ENCODE peak calls at places on chromosomes 12 and 14, in seven cellular contexts. One of them, this sample, is unnamed.

GRCh38 chr14:68386950-68387779 is 405.7 kb downstream of the ZFP36L1 start:
- DNase-seq in heart right ventricle: no peak
- DNase-seq in breast epithelium: no peak
- DNase-seq in A549: no peak
- DNase-seq in SK-N-SH: peak
- DNase-seq in uterus: no peak
- DNase-seq in HCT116: no peak
- DNase-seq in this sample: no peak

GRCh38 chr12:77742631-77743030 is 88.1 kb upstream of the NAV3 start:
- DNase-seq in breast epithelium: no peak
- DNase-seq in heart right ventricle: no peak
- DNase-seq in uterus: no peak
- DNase-seq in HCT116: no peak
- DNase-seq in SK-N-SH: no peak
- DNase-seq in A549: peak
- DNase-seq in this sample: no peak

GRCh38 chr14:22505751-22506710 is 83.0 kb downstream of the DAD1 start:
- DNase-seq in breast epithelium: no peak
- DNase-seq in A549: no peak
- DNase-seq in SK-N-SH: no peak
- DNase-seq in heart right ventricle: no peak
- DNase-seq in HCT116: no peak
- DNase-seq in uterus: no peak
- DNase-seq in this sample: no peak

GRCh38 chr12:89427508-89428156 is 75.3 kb upstream of the DUSP6 start:
- DNase-seq in HCT116: no peak
- DNase-seq in heart right ventricle: no peak
- DNase-seq in breast epithelium: no peak
- DNase-seq in A549: no peak
- DNase-seq in uterus: no peak
- DNase-seq in SK-N-SH: no peak
- DNase-seq in this sample: no peak

GRCh38 chr12:93467351-93468007 is at the start of gene MRPL42:
- DNase-seq in heart right ventricle: peak
- DNase-seq in SK-N-SH: peak
- DNase-seq in breast epithelium: peak
- DNase-seq in A549: peak
- DNase-seq in HCT116: peak
- DNase-seq in uterus: peak
- DNase-seq in this sample: peak

GRCh38 chr12:101298426-101298825 is 18.5 kb downstream of the UTP20 start:
- DNase-seq in breast epithelium: no peak
- DNase-seq in HCT116: no peak
- DNase-seq in uterus: no peak
- DNase-seq in SK-N-SH: no peak
- DNase-seq in A549: peak
- DNase-seq in heart right ventricle: no peak
- DNase-seq in this sample: no peak

GRCh38 chr12:96210376-96211055 is 16.3 kb downstream of the ELK3 start:
- DNase-seq in HCT116: no peak
- DNase-seq in SK-N-SH: no peak
- DNase-seq in uterus: no peak
- DNase-seq in A549: no peak
- DNase-seq in breast epithelium: peak
- DNase-seq in heart right ventricle: no peak
- DNase-seq in this sample: no peak

GRCh38 chr14:33950320-33951182 is at the start of gene EGLN3:
- DNase-seq in heart right ventricle: peak
- DNase-seq in uterus: peak
- DNase-seq in SK-N-SH: peak
- DNase-seq in HCT116: peak
- DNase-seq in breast epithelium: peak
- DNase-seq in A549: peak
- DNase-seq in this sample: peak

GRCh38 chr12:103966736-103967135 is 1.1 kb downstream of the TDG start:
- DNase-seq in SK-N-SH: no peak
- DNase-seq in uterus: no peak
- DNase-seq in HCT116: no peak
- DNase-seq in heart right ventricle: no peak
- DNase-seq in A549: no peak
- DNase-seq in breast epithelium: no peak
- DNase-seq in this sample: no peak

GRCh38 chr14:104086661-104087461 is 1.4 kb downstream of the ASPG start:
- DNase-seq in breast epithelium: no peak
- DNase-seq in heart right ventricle: peak
- DNase-seq in HCT116: no peak
- DNase-seq in uterus: no peak
- DNase-seq in A549: no peak
- DNase-seq in SK-N-SH: peak
- DNase-seq in this sample: peak

GRCh38 chr14:59013672-59014298 is 174.7 kb upstream of the DAAM1 start:
- DNase-seq in HCT116: no peak
- DNase-seq in breast epithelium: no peak
- DNase-seq in heart right ventricle: no peak
- DNase-seq in uterus: no peak
- DNase-seq in SK-N-SH: no peak
- DNase-seq in A549: peak
- DNase-seq in this sample: no peak

GRCh38 chr14:99605299-99605961 is 1.4 kb upstream of the CCDC85C start:
- DNase-seq in uterus: peak
- DNase-seq in breast epithelium: peak
- DNase-seq in HCT116: peak
- DNase-seq in heart right ventricle: peak
- DNase-seq in SK-N-SH: peak
- DNase-seq in A549: peak
- DNase-seq in this sample: peak

DNA sequence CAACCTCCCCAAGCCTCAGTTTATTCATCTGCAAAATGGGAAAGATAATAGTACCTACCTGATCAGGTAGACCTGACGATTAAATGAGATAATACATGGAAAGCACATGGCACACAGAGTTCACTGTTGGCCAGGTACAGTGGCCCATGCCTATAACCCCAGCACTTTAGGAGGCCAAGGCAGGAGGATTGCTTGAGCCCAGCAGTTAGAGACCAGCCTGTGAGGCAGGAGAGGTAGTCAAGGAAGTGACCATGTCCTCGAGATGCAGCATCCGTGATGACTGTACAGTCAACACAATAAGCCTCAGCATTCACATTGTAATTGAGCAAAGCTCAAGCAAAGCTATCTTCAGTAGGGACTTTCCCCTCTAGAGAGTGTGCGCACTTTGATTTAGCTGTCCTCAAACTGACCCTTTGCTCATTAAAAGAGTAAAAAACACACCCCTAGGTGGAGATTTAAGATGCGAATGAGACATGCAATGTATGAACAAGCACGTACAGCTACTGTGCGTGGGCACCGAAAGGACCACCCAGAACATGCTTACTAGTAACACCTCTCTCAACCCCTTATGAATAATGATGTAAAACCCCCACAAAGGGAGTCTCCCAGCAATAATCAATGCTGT is 9.9 kb downstream of the ISCU start:
- DNase-seq in uterus: no peak
- DNase-seq in breast epithelium: no peak
- DNase-seq in A549: no peak
- DNase-seq in HCT116: no peak
- DNase-seq in SK-N-SH: no peak
- DNase-seq in heart right ventricle: no peak
- DNase-seq in this sample: no peak
- H3K27ac ChIP-seq in uterus: no peak
- H3K27ac ChIP-seq in breast epithelium: no peak
- H3K27ac ChIP-seq in A549: no peak
- H3K27ac ChIP-seq in HCT116: no peak
- H3K27ac ChIP-seq in SK-N-SH: no peak
- H3K27ac ChIP-seq in heart right ventricle: no peak
- H3K27ac ChIP-seq in this sample: no peak

GRCh38 chr12:121059031-121059898 is 20.2 kb upstream of the OASL start:
- DNase-seq in uterus: no peak
- DNase-seq in HCT116: no peak
- DNase-seq in heart right ventricle: no peak
- DNase-seq in SK-N-SH: no peak
- DNase-seq in breast epithelium: no peak
- DNase-seq in A549: no peak
- DNase-seq in this sample: no peak
- H3K27ac ChIP-seq in uterus: peak
- H3K27ac ChIP-seq in HCT116: no peak
- H3K27ac ChIP-seq in heart right ventricle: no peak
- H3K27ac ChIP-seq in SK-N-SH: no peak
- H3K27ac ChIP-seq in breast epithelium: no peak
- H3K27ac ChIP-seq in A549: no peak
- H3K27ac ChIP-seq in this sample: peak

GRCh38 chr12:110591508-110592051 is 8.5 kb upstream of the PPTC7 start:
- DNase-seq in uterus: no peak
- DNase-seq in heart right ventricle: no peak
- DNase-seq in breast epithelium: no peak
- DNase-seq in HCT116: no peak
- DNase-seq in A549: no peak
- DNase-seq in SK-N-SH: no peak
- DNase-seq in this sample: no peak

GRCh38 chr12:110585231-110585799 is 2.2 kb upstream of the PPTC7 start:
- DNase-seq in HCT116: no peak
- DNase-seq in uterus: no peak
- DNase-seq in heart right ventricle: no peak
- DNase-seq in breast epithelium: no peak
- DNase-seq in SK-N-SH: no peak
- DNase-seq in A549: no peak
- DNase-seq in this sample: no peak

GRCh38 chr12:110592078-110592477 is 9.0 kb upstream of the PPTC7 start:
- DNase-seq in uterus: no peak
- DNase-seq in breast epithelium: no peak
- DNase-seq in A549: no peak
- DNase-seq in HCT116: no peak
- DNase-seq in heart right ventricle: no peak
- DNase-seq in SK-N-SH: no peak
- DNase-seq in this sample: no peak

GRCh38 chr12:110590806-110591326 is 7.7 kb upstream of the PPTC7 start:
- DNase-seq in breast epithelium: no peak
- DNase-seq in SK-N-SH: no peak
- DNase-seq in heart right ventricle: no peak
- DNase-seq in A549: no peak
- DNase-seq in HCT116: no peak
- DNase-seq in uterus: no peak
- DNase-seq in this sample: no peak

DNA sequence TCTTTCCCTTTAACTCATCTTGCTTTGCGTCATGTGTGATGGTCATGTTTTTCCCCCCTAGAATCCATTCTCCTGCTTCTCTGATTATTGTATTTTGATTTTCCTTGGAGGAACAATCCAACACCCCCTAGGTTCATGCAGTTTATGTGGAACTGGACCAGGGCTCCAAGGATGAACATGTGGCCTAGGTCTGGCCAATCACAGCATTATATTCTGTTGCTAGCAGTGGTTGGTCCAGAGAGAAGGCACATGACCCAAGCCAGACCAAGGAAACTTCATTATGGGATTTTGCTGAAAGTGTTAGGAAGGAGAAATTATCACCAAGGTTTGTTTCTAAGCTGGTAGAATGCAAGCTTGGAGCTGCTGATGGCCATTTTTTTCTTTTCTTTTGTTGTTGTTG is 6.9 kb upstream of the PPTC7 start:
- DNase-seq in breast epithelium: no peak
- DNase-seq in HCT116: no peak
- DNase-seq in SK-N-SH: no peak
- DNase-seq in heart right ventricle: no peak
- DNase-seq in uterus: no peak
- DNase-seq in A549: no peak
- DNase-seq in this sample: no peak
- H3K27ac ChIP-seq in breast epithelium: peak
- H3K27ac ChIP-seq in HCT116: no peak
- H3K27ac ChIP-seq in SK-N-SH: no peak
- H3K27ac ChIP-seq in heart right ventricle: no peak
- H3K27ac ChIP-seq in uterus: peak
- H3K27ac ChIP-seq in A549: no peak
- H3K27ac ChIP-seq in this sample: no peak

GRCh38 chr14:41825622-41826021 is 218.9 kb downstream of the LRFN5 start:
- DNase-seq in breast epithelium: no peak
- DNase-seq in A549: no peak
- DNase-seq in HCT116: no peak
- DNase-seq in heart right ventricle: no peak
- DNase-seq in uterus: no peak
- DNase-seq in SK-N-SH: no peak
- DNase-seq in this sample: peak
- H3K27ac ChIP-seq in breast epithelium: no peak
- H3K27ac ChIP-seq in A549: no peak
- H3K27ac ChIP-seq in HCT116: no peak
- H3K27ac ChIP-seq in heart right ventricle: no peak
- H3K27ac ChIP-seq in uterus: no peak
- H3K27ac ChIP-seq in SK-N-SH: no peak
- H3K27ac ChIP-seq in this sample: peak

GRCh38 chr14:49623941-49624806 is 3.6 kb downstream of the MGAT2 start:
- DNase-seq in uterus: no peak
- DNase-seq in heart right ventricle: no peak
- DNase-seq in HCT116: no peak
- DNase-seq in SK-N-SH: no peak
- DNase-seq in breast epithelium: no peak
- DNase-seq in A549: no peak
- DNase-seq in this sample: no peak
- H3K27ac ChIP-seq in uterus: no peak
- H3K27ac ChIP-seq in heart right ventricle: no peak
- H3K27ac ChIP-seq in HCT116: no peak
- H3K27ac ChIP-seq in SK-N-SH: peak
- H3K27ac ChIP-seq in breast epithelium: no peak
- H3K27ac ChIP-seq in A549: peak
- H3K27ac ChIP-seq in this sample: peak

GRCh38 chr12:31803306-31804184 is 74.7 kb upstream of the AMN1 start:
- DNase-seq in heart right ventricle: no peak
- DNase-seq in HCT116: no peak
- DNase-seq in A549: no peak
- DNase-seq in uterus: no peak
- DNase-seq in SK-N-SH: no peak
- DNase-seq in breast epithelium: no peak
- DNase-seq in this sample: no peak
- H3K27ac ChIP-seq in heart right ventricle: no peak
- H3K27ac ChIP-seq in HCT116: no peak
- H3K27ac ChIP-seq in A549: no peak
- H3K27ac ChIP-seq in uterus: no peak
- H3K27ac ChIP-seq in SK-N-SH: no peak
- H3K27ac ChIP-seq in breast epithelium: no peak
- H3K27ac ChIP-seq in this sample: no peak